ENCODE peak calls at places on chromosomes 16 and 17, in ten cellular contexts. K is breast epithelium; X is CD8-positive, alpha-beta memory T cell; A is tibial nerve; S is non-pigmented ciliary epithelial cell; Z is T-helper 2 cell; E is colonic mucosa; B is kidney; U is SK-N-MC; D is HEK293T. F is an unnamed sample.

GRCh38 chr16:2773188-2773968 is 3.7 kb downstream of the ELOB start:
- DNase-seq in S (no peak), U (no peak), D (no peak), A (no peak), Z (no peak), B (no peak), E (no peak), X (peak; percentile 31), K (no peak), F (no peak)

GRCh38 chr17:17545984-17546383 is 45.5 kb downstream of the PEMT start:
- DNase-seq in Z (no peak), A (no peak), S (no peak), D (no peak), U (no peak), X (no peak), E (no peak), B (peak; percentile 51), K (no peak), F (no peak)

GRCh38 chr17:17171991-17172939 is 33.9 kb downstream of the PLD6 start:
- DNase-seq in E (no peak), S (no peak), Z (no peak), U (no peak), A (no peak), X (no peak), D (no peak), K (no peak), B (no peak), F (no peak)

GRCh38 chr16:57469917-57470470 is 7.5 kb downstream of the POLR2C start:
- DNase-seq in K (peak; percentile 49), Z (no peak), A (no peak), B (no peak), S (no peak), D (no peak), X (no peak), E (no peak), U (no peak), F (no peak)

GRCh38 chr16:65950211-65950610 is 416.3 kb upstream of the CDH5 start:
- DNase-seq in E (no peak), U (no peak), Z (no peak), A (no peak), S (no peak), D (no peak), X (no peak), B (no peak), K (no peak), F (no peak)

GRCh38 chr16:84741351-84741791 is 41.6 kb downstream of the USP10 start:
- DNase-seq in D (no peak), X (no peak), K (no peak), A (no peak), B (no peak), U (no peak), Z (no peak), S (no peak), E (no peak), F (no peak)

GRCh38 chr16:48173877-48174276 is 18.1 kb upstream of the ABCC12 start:
- DNase-seq in E (no peak), K (no peak), U (no peak), A (no peak), S (no peak), B (no peak), D (no peak), Z (no peak), X (no peak), F (no peak)

GRCh38 chr16:82629441-82630027 is 2.8 kb downstream of the CDH13 start:
- DNase-seq in K (no peak), E (no peak), A (no peak), S (no peak), D (no peak), X (no peak), U (no peak), Z (no peak), B (no peak), F (no peak)

GRCh38 chr17:75783069-75783783 is 1.4 kb upstream of the UNK start:
- DNase-seq in B (no peak), E (no peak), S (no peak), D (no peak), A (no peak), X (no peak), Z (no peak), U (no peak), K (no peak), F (no peak)

GRCh38 chr16:86227801-86228200 is 282.5 kb upstream of the FOXF1 start:
- DNase-seq in S (no peak), U (no peak), X (no peak), D (no peak), E (no peak), K (no peak), Z (no peak), B (peak; percentile 37), A (no peak), F (no peak)

GRCh38 chr16:1924095-1924494 is 5.9 kb upstream of the HS3ST6 start:
- DNase-seq in B (no peak), U (no peak), A (no peak), D (no peak), X (no peak), S (no peak), E (no peak), Z (no peak), K (no peak), F (no peak)

GRCh38 chr17:82819015-82819414 is 20.8 kb downstream of the ZNF750 start:
- DNase-seq in A (no peak), B (no peak), D (no peak), K (no peak), U (no peak), E (no peak), X (no peak), S (no peak), Z (no peak), F (no peak)

GRCh38 chr16:54648575-54648974 is 282.1 kb upstream of the IRX5 start:
- DNase-seq in K (peak; percentile 52), X (no peak), D (peak; percentile 24), Z (no peak), B (no peak), E (no peak), U (no peak), A (no peak), S (no peak), F (no peak)

GRCh38 chr17:74244543-74244942 is 29.5 kb upstream of the DNAI2 start:
- DNase-seq in K (no peak), E (no peak), A (no peak), U (no peak), S (no peak), D (no peak), X (no peak), B (no peak), Z (no peak), F (no peak)

GRCh38 chr17:44655983-44656700 is at the start of gene MEIOC:
- DNase-seq in D (peak; percentile 85), A (no peak), B (no peak), X (no peak), U (no peak), S (no peak), Z (peak; percentile 30), K (no peak), E (no peak), F (no peak)

GRCh38 chr16:86671486-86672214 is 93.3 kb downstream of the FOXL1 start:
- DNase-seq in X (no peak), A (no peak), S (no peak), K (no peak), B (no peak), D (no peak), Z (no peak), U (no peak), E (no peak), F (no peak)

F was measured in pancreas.